ENCODE peak calls at places on chromosomes 3 and 15, in seven cellular contexts. W is fibroblast of villous mesenchyme; B is posterior cingulate gyrus; U is germinal center; O is RPMI7951; M is activated naive CD4-positive, alpha-beta T cell treated with anti-CD3 and anti-CD28 coated beads for 36 hours; Z is IMR-90. P is an unnamed sample.

GRCh38 chr15:79834496-79834895 is 62.3 kb downstream of the MTHFS start:
- DNase-seq in B (no peak), M (no peak), W (no peak), U (no peak), O (no peak), Z (no peak), P (peak)

GRCh38 chr15:31265090-31265870 is 61.4 kb upstream of the KLF13 start:
- DNase-seq in B (peak), O (no peak), W (no peak), U (no peak), M (no peak), Z (no peak), P (no peak)

GRCh38 chr3:101676765-101677435 is at the start of gene ZBTB11:
- DNase-seq in Z (peak), O (peak), B (peak), U (peak), M (peak), W (peak), P (peak)

GRCh38 chr3:184176377-184177330 is 2.0 kb downstream of the AP2M1 start:
- DNase-seq in U (no peak), M (no peak), Z (peak), O (peak), W (peak), B (peak), P (peak)

GRCh38 chr3:191290311-191291025 is 38.7 kb upstream of the CCDC50 start:
- DNase-seq in U (peak), O (peak), B (no peak), M (no peak), Z (no peak), W (peak), P (peak)

GRCh38 chr3:193593666-193594025 is 638 bp downstream of the OPA1 start:
- DNase-seq in B (no peak), U (peak), M (peak), Z (peak), W (peak), O (peak), P (peak)

GRCh38 chr15:38565287-38565670 is 665 bp upstream of the RASGRP1 start:
- DNase-seq in W (no peak), B (peak), M (no peak), U (no peak), O (no peak), Z (no peak), P (no peak)

GRCh38 chr15:101244039-101244781 is 7.6 kb downstream of the CHSY1 start:
- DNase-seq in M (peak), U (no peak), Z (peak), O (no peak), B (no peak), W (peak), P (no peak)

GRCh38 chr3:162863579-162863978 is 1367.0 kb downstream of the OTOL1 start:
- DNase-seq in U (no peak), B (no peak), Z (peak), O (no peak), M (no peak), W (no peak), P (no peak)

GRCh38 chr3:161395115-161395514 is 23.8 kb upstream of the SPTSSB start:
- DNase-seq in M (peak), O (no peak), Z (no peak), U (no peak), B (no peak), W (no peak), P (no peak)

GRCh38 chr3:136604961-136605360 is 147.2 kb downstream of the STAG1 start:
- DNase-seq in U (no peak), O (peak), B (no peak), Z (peak), M (no peak), W (no peak), P (peak)

GRCh38 chr3:59469948-59470723 is 420.3 kb upstream of the CFAP20DC start:
- DNase-seq in M (peak), U (no peak), Z (no peak), W (peak), B (no peak), O (peak), P (peak)

GRCh38 chr3:115248274-115248673 is 101.2 kb upstream of the ZBTB20 start:
- DNase-seq in Z (peak), B (no peak), O (peak), M (no peak), U (no peak), W (peak), P (peak)

GRCh38 chr3:170753421-170754344 is 116.3 kb downstream of the RPL22L1 start:
- DNase-seq in W (no peak), B (no peak), U (no peak), M (no peak), Z (peak), O (no peak), P (peak)

GRCh38 chr3:9727041-9727595 is 4.4 kb upstream of the BRPF1 start:
- DNase-seq in O (peak), B (no peak), U (peak), M (peak), Z (no peak), W (no peak), P (peak)

GRCh38 chr3:127002195-127003174 is 19.6 kb downstream of the PLXNA1 start:
- DNase-seq in Z (peak), O (peak), W (peak), U (no peak), M (no peak), B (peak), P (peak)

GRCh38 chr3:114274929-114275328 is 18.9 kb upstream of the TIGIT start:
- DNase-seq in U (no peak), O (peak), W (peak), M (peak), B (no peak), Z (peak), P (peak)

GRCh38 chr3:713225-713624 is 379.6 kb upstream of the CNTN6 start:
- DNase-seq in O (no peak), W (peak), B (no peak), M (no peak), Z (no peak), U (no peak), P (peak)